ENCODE peak calls at places on chromosomes 6 and 20, in ten cellular contexts. One of them, this sample, is unnamed.

GRCh38 chr20:13610205-13610604 is 28.5 kb downstream of the TASP1 start:
- DNase-seq in foreskin keratinocyte: no peak
- DNase-seq in hepatocyte: peak; percentile 5
- DNase-seq in esophagus muscularis mucosa: no peak
- DNase-seq in GM10248: no peak
- DNase-seq in GM06990: no peak
- DNase-seq in fibroblast of pulmonary artery: no peak
- DNase-seq in mesothelial cell of epicardium: no peak
- DNase-seq in GM20000: no peak
- DNase-seq in CD8-positive, alpha-beta T cell: no peak
- DNase-seq in this sample: no peak

GRCh38 chr6:46684771-46685170 is 2.9 kb upstream of the TDRD6 start:
- DNase-seq in CD8-positive, alpha-beta T cell: no peak
- DNase-seq in hepatocyte: no peak
- DNase-seq in GM20000: no peak
- DNase-seq in esophagus muscularis mucosa: no peak
- DNase-seq in GM10248: no peak
- DNase-seq in mesothelial cell of epicardium: no peak
- DNase-seq in fibroblast of pulmonary artery: peak; percentile 51
- DNase-seq in GM06990: no peak
- DNase-seq in foreskin keratinocyte: peak; percentile 63
- DNase-seq in this sample: no peak

GRCh38 chr20:1389703-1390385 is 3.0 kb downstream of the FKBP1A start:
- DNase-seq in foreskin keratinocyte: no peak
- DNase-seq in fibroblast of pulmonary artery: peak; percentile 66
- DNase-seq in CD8-positive, alpha-beta T cell: no peak
- DNase-seq in GM20000: no peak
- DNase-seq in GM06990: no peak
- DNase-seq in hepatocyte: no peak
- DNase-seq in esophagus muscularis mucosa: peak; percentile 83
- DNase-seq in mesothelial cell of epicardium: no peak
- DNase-seq in GM10248: no peak
- DNase-seq in this sample: no peak

GRCh38 chr6:111423960-111424846 is 58.8 kb downstream of the REV3L start:
- DNase-seq in GM20000: no peak
- DNase-seq in GM06990: no peak
- DNase-seq in mesothelial cell of epicardium: no peak
- DNase-seq in GM10248: no peak
- DNase-seq in esophagus muscularis mucosa: no peak
- DNase-seq in CD8-positive, alpha-beta T cell: no peak
- DNase-seq in fibroblast of pulmonary artery: peak; percentile 53
- DNase-seq in hepatocyte: no peak
- DNase-seq in foreskin keratinocyte: no peak
- DNase-seq in this sample: no peak

GRCh38 chr6:3625980-3626533 is 125.5 kb downstream of the PXDC1 start:
- DNase-seq in hepatocyte: no peak
- DNase-seq in fibroblast of pulmonary artery: no peak
- DNase-seq in esophagus muscularis mucosa: peak; percentile 74
- DNase-seq in foreskin keratinocyte: no peak
- DNase-seq in GM20000: no peak
- DNase-seq in GM10248: no peak
- DNase-seq in GM06990: no peak
- DNase-seq in mesothelial cell of epicardium: peak; percentile 31
- DNase-seq in CD8-positive, alpha-beta T cell: no peak
- DNase-seq in this sample: no peak

GRCh38 chr6:44606506-44606905 is 219.0 kb downstream of the CDC5L start:
- DNase-seq in GM20000: no peak
- DNase-seq in GM06990: no peak
- DNase-seq in hepatocyte: no peak
- DNase-seq in mesothelial cell of epicardium: peak; percentile 31
- DNase-seq in foreskin keratinocyte: no peak
- DNase-seq in esophagus muscularis mucosa: no peak
- DNase-seq in GM10248: no peak
- DNase-seq in fibroblast of pulmonary artery: peak; percentile 5
- DNase-seq in CD8-positive, alpha-beta T cell: no peak
- DNase-seq in this sample: no peak

GRCh38 chr6:166927240-166927941 is 29.0 kb downstream of the RNASET2 start:
- DNase-seq in mesothelial cell of epicardium: no peak
- DNase-seq in CD8-positive, alpha-beta T cell: no peak
- DNase-seq in foreskin keratinocyte: no peak
- DNase-seq in GM20000: no peak
- DNase-seq in hepatocyte: no peak
- DNase-seq in esophagus muscularis mucosa: no peak
- DNase-seq in GM06990: no peak
- DNase-seq in fibroblast of pulmonary artery: no peak
- DNase-seq in GM10248: no peak
- DNase-seq in this sample: no peak

GRCh38 chr6:117829594-117830319 is 77.3 kb upstream of the SLC35F1 start:
- DNase-seq in mesothelial cell of epicardium: peak; percentile 54
- DNase-seq in foreskin keratinocyte: no peak
- DNase-seq in hepatocyte: peak; percentile 65
- DNase-seq in CD8-positive, alpha-beta T cell: no peak
- DNase-seq in fibroblast of pulmonary artery: peak; percentile 32
- DNase-seq in GM06990: peak; percentile 6
- DNase-seq in GM20000: peak; percentile 20
- DNase-seq in esophagus muscularis mucosa: no peak
- DNase-seq in GM10248: peak; percentile 37
- DNase-seq in this sample: peak; percentile 57

GRCh38 chr6:124053315-124053714 is 249.7 kb downstream of the NKAIN2 start:
- DNase-seq in mesothelial cell of epicardium: no peak
- DNase-seq in CD8-positive, alpha-beta T cell: no peak
- DNase-seq in esophagus muscularis mucosa: no peak
- DNase-seq in GM10248: no peak
- DNase-seq in hepatocyte: no peak
- DNase-seq in GM06990: no peak
- DNase-seq in GM20000: no peak
- DNase-seq in fibroblast of pulmonary artery: no peak
- DNase-seq in foreskin keratinocyte: no peak
- DNase-seq in this sample: no peak

GRCh38 chr6:13641315-13641714 is 26.2 kb downstream of the NOL7 start:
- DNase-seq in GM06990: no peak
- DNase-seq in GM20000: no peak
- DNase-seq in foreskin keratinocyte: no peak
- DNase-seq in GM10248: no peak
- DNase-seq in hepatocyte: no peak
- DNase-seq in mesothelial cell of epicardium: no peak
- DNase-seq in CD8-positive, alpha-beta T cell: no peak
- DNase-seq in esophagus muscularis mucosa: no peak
- DNase-seq in fibroblast of pulmonary artery: peak; percentile 50
- DNase-seq in this sample: no peak

GRCh38 chr6:130598021-130598989 is 228.9 kb upstream of the SMLR1 start:
- DNase-seq in CD8-positive, alpha-beta T cell: no peak
- DNase-seq in hepatocyte: no peak
- DNase-seq in fibroblast of pulmonary artery: peak; percentile 20
- DNase-seq in esophagus muscularis mucosa: no peak
- DNase-seq in GM10248: no peak
- DNase-seq in GM20000: no peak
- DNase-seq in mesothelial cell of epicardium: no peak
- DNase-seq in GM06990: no peak
- DNase-seq in foreskin keratinocyte: peak; percentile 84
- DNase-seq in this sample: no peak

GRCh38 chr6:170135041-170135440 is 155.8 kb downstream of the DLL1 start:
- DNase-seq in hepatocyte: no peak
- DNase-seq in GM06990: no peak
- DNase-seq in GM10248: no peak
- DNase-seq in fibroblast of pulmonary artery: no peak
- DNase-seq in esophagus muscularis mucosa: no peak
- DNase-seq in CD8-positive, alpha-beta T cell: no peak
- DNase-seq in foreskin keratinocyte: no peak
- DNase-seq in mesothelial cell of epicardium: no peak
- DNase-seq in GM20000: no peak
- DNase-seq in this sample: no peak

GRCh38 chr6:44494011-44494501 is 106.5 kb downstream of the CDC5L start:
- DNase-seq in fibroblast of pulmonary artery: peak; percentile 74
- DNase-seq in mesothelial cell of epicardium: no peak
- DNase-seq in foreskin keratinocyte: peak; percentile 86
- DNase-seq in esophagus muscularis mucosa: no peak
- DNase-seq in GM06990: no peak
- DNase-seq in GM20000: no peak
- DNase-seq in CD8-positive, alpha-beta T cell: no peak
- DNase-seq in hepatocyte: peak; percentile 63
- DNase-seq in GM10248: no peak
- DNase-seq in this sample: no peak

GRCh38 chr6:41182069-41183034 is 18.6 kb downstream of the TREML2 start:
- DNase-seq in esophagus muscularis mucosa: no peak
- DNase-seq in GM20000: peak; percentile 56
- DNase-seq in GM06990: no peak
- DNase-seq in CD8-positive, alpha-beta T cell: peak; percentile 28
- DNase-seq in GM10248: peak; percentile 55
- DNase-seq in mesothelial cell of epicardium: no peak
- DNase-seq in fibroblast of pulmonary artery: peak; percentile 73
- DNase-seq in foreskin keratinocyte: no peak
- DNase-seq in hepatocyte: peak; percentile 76
- DNase-seq in this sample: peak; percentile 22

DNA sequence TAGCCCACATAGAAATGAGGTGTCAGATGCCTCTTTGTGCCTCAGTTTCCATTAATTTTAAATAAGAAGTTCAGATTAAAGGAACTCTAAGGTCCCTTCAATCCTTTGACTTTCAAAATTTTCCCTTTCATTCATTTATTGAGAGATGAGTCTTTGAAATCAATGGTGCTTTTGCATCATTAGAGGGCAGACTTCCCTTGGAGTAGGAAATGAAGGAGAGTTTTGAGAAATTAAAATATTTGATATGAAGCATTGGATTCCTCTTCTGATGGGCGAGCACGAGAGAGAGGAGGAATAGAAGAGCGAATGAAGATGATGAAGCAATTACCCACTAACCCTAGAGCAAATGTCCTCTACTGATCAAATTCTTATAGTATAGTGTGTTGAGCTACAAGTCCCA is 105.7 kb downstream of the EDN1 start:
- DNase-seq in fibroblast of pulmonary artery: peak; percentile 48
- DNase-seq in GM06990: no peak
- DNase-seq in GM20000: no peak
- DNase-seq in foreskin keratinocyte: no peak
- DNase-seq in CD8-positive, alpha-beta T cell: no peak
- DNase-seq in mesothelial cell of epicardium: no peak
- DNase-seq in esophagus muscularis mucosa: no peak
- DNase-seq in GM10248: no peak
- DNase-seq in hepatocyte: no peak
- DNase-seq in this sample: no peak
- TF ChIP-seq CTCF in fibroblast of pulmonary artery: peak; percentile 40
- TF ChIP-seq CTCF in GM06990: no peak
- TF ChIP-seq CTCF in GM20000: no peak
- TF ChIP-seq CTCF in foreskin keratinocyte: peak; percentile 62
- TF ChIP-seq CTCF in CD8-positive, alpha-beta T cell: no peak
- TF ChIP-seq CTCF in mesothelial cell of epicardium: no peak
- TF ChIP-seq CTCF in esophagus muscularis mucosa: peak; percentile 22
- TF ChIP-seq CTCF in GM10248: no peak
- TF ChIP-seq CTCF in hepatocyte: no peak
- TF ChIP-seq CTCF in this sample: no peak

GRCh38 chr6:97468981-97469380 is 186.0 kb upstream of the MMS22L start:
- DNase-seq in GM10248: no peak
- DNase-seq in hepatocyte: no peak
- DNase-seq in GM06990: no peak
- DNase-seq in esophagus muscularis mucosa: no peak
- DNase-seq in fibroblast of pulmonary artery: no peak
- DNase-seq in mesothelial cell of epicardium: no peak
- DNase-seq in foreskin keratinocyte: no peak
- DNase-seq in CD8-positive, alpha-beta T cell: no peak
- DNase-seq in GM20000: no peak
- DNase-seq in this sample: no peak

GRCh38 chr6:97469451-97469850 is 186.4 kb upstream of the MMS22L start:
- DNase-seq in hepatocyte: no peak
- DNase-seq in foreskin keratinocyte: no peak
- DNase-seq in fibroblast of pulmonary artery: no peak
- DNase-seq in GM06990: no peak
- DNase-seq in GM20000: no peak
- DNase-seq in CD8-positive, alpha-beta T cell: no peak
- DNase-seq in GM10248: no peak
- DNase-seq in mesothelial cell of epicardium: no peak
- DNase-seq in esophagus muscularis mucosa: no peak
- DNase-seq in this sample: no peak

GRCh38 chr6:97470322-97470721 is 187.3 kb upstream of the MMS22L start:
- DNase-seq in foreskin keratinocyte: no peak
- DNase-seq in GM20000: no peak
- DNase-seq in hepatocyte: no peak
- DNase-seq in fibroblast of pulmonary artery: no peak
- DNase-seq in CD8-positive, alpha-beta T cell: no peak
- DNase-seq in GM10248: no peak
- DNase-seq in esophagus muscularis mucosa: no peak
- DNase-seq in GM06990: no peak
- DNase-seq in mesothelial cell of epicardium: no peak
- DNase-seq in this sample: no peak

GRCh38 chr6:97473979-97474378 is 191.0 kb upstream of the MMS22L start:
- DNase-seq in GM06990: no peak
- DNase-seq in fibroblast of pulmonary artery: no peak
- DNase-seq in GM20000: no peak
- DNase-seq in foreskin keratinocyte: no peak
- DNase-seq in esophagus muscularis mucosa: no peak
- DNase-seq in CD8-positive, alpha-beta T cell: no peak
- DNase-seq in hepatocyte: no peak
- DNase-seq in mesothelial cell of epicardium: no peak
- DNase-seq in GM10248: no peak
- DNase-seq in this sample: no peak
- TF ChIP-seq CTCF in GM06990: no peak
- TF ChIP-seq CTCF in fibroblast of pulmonary artery: no peak
- TF ChIP-seq CTCF in GM20000: no peak
- TF ChIP-seq CTCF in foreskin keratinocyte: no peak
- TF ChIP-seq CTCF in esophagus muscularis mucosa: no peak
- TF ChIP-seq CTCF in CD8-positive, alpha-beta T cell: no peak
- TF ChIP-seq CTCF in hepatocyte: no peak
- TF ChIP-seq CTCF in mesothelial cell of epicardium: no peak
- TF ChIP-seq CTCF in GM10248: no peak
- TF ChIP-seq CTCF in this sample: no peak

GRCh38 chr6:135743476-135743875 is 108.0 kb upstream of the PDE7B start:
- DNase-seq in GM06990: no peak
- DNase-seq in GM10248: no peak
- DNase-seq in GM20000: no peak
- DNase-seq in mesothelial cell of epicardium: no peak
- DNase-seq in foreskin keratinocyte: no peak
- DNase-seq in esophagus muscularis mucosa: no peak
- DNase-seq in fibroblast of pulmonary artery: no peak
- DNase-seq in hepatocyte: no peak
- DNase-seq in CD8-positive, alpha-beta T cell: no peak
- DNase-seq in this sample: no peak
- TF ChIP-seq CTCF in GM06990: no peak
- TF ChIP-seq CTCF in GM10248: no peak
- TF ChIP-seq CTCF in GM20000: no peak
- TF ChIP-seq CTCF in mesothelial cell of epicardium: peak; percentile 42
- TF ChIP-seq CTCF in foreskin keratinocyte: peak; percentile 7
- TF ChIP-seq CTCF in esophagus muscularis mucosa: no peak
- TF ChIP-seq CTCF in fibroblast of pulmonary artery: no peak
- TF ChIP-seq CTCF in hepatocyte: no peak
- TF ChIP-seq CTCF in CD8-positive, alpha-beta T cell: no peak
- TF ChIP-seq CTCF in this sample: peak; percentile 26

DNA sequence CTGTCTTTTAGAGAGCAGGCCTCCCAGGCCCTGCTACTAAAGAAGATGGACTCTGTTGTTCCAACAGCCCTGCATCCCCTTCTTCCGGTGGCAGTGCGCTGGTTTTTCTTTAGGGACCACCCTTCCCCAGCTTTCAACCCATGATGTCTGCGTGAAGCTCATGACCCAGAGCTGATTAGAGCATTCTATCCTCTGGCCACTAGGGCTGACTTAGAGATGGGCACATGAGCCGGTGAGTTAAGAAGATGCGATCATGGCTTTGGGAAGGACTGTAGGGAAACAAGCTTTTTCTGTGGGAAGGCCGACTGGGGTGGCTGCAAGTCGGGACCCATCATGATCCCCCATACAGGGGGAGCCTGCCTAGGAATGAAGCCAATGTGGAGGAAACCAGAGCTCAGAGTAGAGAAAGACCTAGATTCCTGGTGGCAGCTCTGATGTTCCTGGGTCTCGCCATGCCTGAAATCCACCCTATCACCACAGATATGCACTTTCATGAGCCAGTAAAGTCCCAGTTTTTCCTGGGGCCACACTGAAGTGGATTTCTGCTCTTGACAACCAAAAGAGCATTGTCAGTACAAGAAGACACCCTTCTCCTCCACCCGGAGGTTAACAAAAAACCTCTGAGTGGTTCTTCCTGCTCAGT is 29.1 kb upstream of the STX16 start:
- DNase-seq in CD8-positive, alpha-beta T cell: no peak
- DNase-seq in hepatocyte: no peak
- DNase-seq in mesothelial cell of epicardium: no peak
- DNase-seq in GM06990: no peak
- DNase-seq in GM10248: no peak
- DNase-seq in fibroblast of pulmonary artery: no peak
- DNase-seq in GM20000: no peak
- DNase-seq in foreskin keratinocyte: no peak
- DNase-seq in esophagus muscularis mucosa: no peak
- DNase-seq in this sample: no peak
- TF ChIP-seq CTCF in CD8-positive, alpha-beta T cell: no peak
- TF ChIP-seq CTCF in hepatocyte: peak; percentile 4
- TF ChIP-seq CTCF in mesothelial cell of epicardium: no peak
- TF ChIP-seq CTCF in GM06990: peak; percentile 32
- TF ChIP-seq CTCF in GM10248: no peak
- TF ChIP-seq CTCF in fibroblast of pulmonary artery: peak; percentile 33
- TF ChIP-seq CTCF in GM20000: no peak
- TF ChIP-seq CTCF in foreskin keratinocyte: peak; percentile 13
- TF ChIP-seq CTCF in esophagus muscularis mucosa: no peak
- TF ChIP-seq CTCF in this sample: peak; percentile 34